ENCODE peak calls at places on chromosomes 1 and 21, in six cellular contexts. V is ovary; R is CD8-positive, alpha-beta T cell; Z is fibroblast of lung; M is hepatocyte; F is naive thymus-derived CD4-positive, alpha-beta T cell. Q is an unnamed sample.

GRCh38 chr1:198088360-198089071 is 68.3 kb upstream of the NEK7 start:
- DNase-seq in Z (peak; percentile 73), F (peak; percentile 39), M (peak; percentile 41), V (no peak), R (no peak), Q (peak; percentile 38)

GRCh38 chr1:212219679-212220463 is 65.3 kb upstream of the PPP2R5A start:
- DNase-seq in Z (no peak), F (no peak), R (no peak), V (no peak), M (peak; percentile 60), Q (no peak)

GRCh38 chr1:47738560-47739182 is 258.5 kb downstream of the TRABD2B start:
- DNase-seq in R (no peak), Z (peak; percentile 34), V (no peak), M (peak; percentile 82), F (no peak), Q (no peak)

GRCh38 chr21:25283720-25284119 is 323.6 kb downstream of the MRPL39 start:
- DNase-seq in R (no peak), V (no peak), M (peak; percentile 54), Z (peak; percentile 57), F (no peak), Q (peak; percentile 20)

GRCh38 chr1:209368864-209369598 is 214.5 kb upstream of the CAMK1G start:
- DNase-seq in F (no peak), R (no peak), Z (peak; percentile 96), V (peak; percentile 17), M (peak; percentile 45), Q (no peak)

GRCh38 chr1:167861664-167862381 is 52.1 kb downstream of the ADCY10 start:
- DNase-seq in R (no peak), V (no peak), M (no peak), F (no peak), Z (no peak), Q (no peak)

GRCh38 chr1:5831600-5832335 is 160.5 kb downstream of the NPHP4 start:
- DNase-seq in V (no peak), F (no peak), Z (no peak), M (no peak), R (no peak), Q (no peak)

GRCh38 chr1:243924188-243924587 is 74.1 kb upstream of the AKT3 start:
- DNase-seq in F (no peak), Z (peak; percentile 51), M (no peak), R (no peak), V (no peak), Q (no peak)

GRCh38 chr1:203304919-203305808 is at the start of gene BTG2:
- DNase-seq in V (peak; percentile 96), F (peak; percentile 90), M (peak; percentile 98), R (peak; percentile 88), Z (peak; percentile 86), Q (peak; percentile 91)

GRCh38 chr1:1063945-1064831 is 9.9 kb downstream of the RNF223 start:
- DNase-seq in V (no peak), R (peak; percentile 81), Z (peak; percentile 77), M (peak; percentile 93), F (peak; percentile 67), Q (peak; percentile 76)

GRCh38 chr1:207277241-207277640 is 44.2 kb upstream of the CD55 start:
- DNase-seq in V (no peak), F (no peak), M (no peak), Z (no peak), R (no peak), Q (no peak)
- H3K27me3 ChIP-seq in V (no peaks in the 10 kb centered on the region), F (no peaks in the 10 kb centered on the region), M (no peaks in the 10 kb centered on the region), Z (no peaks in the 10 kb centered on the region), R (no peaks in the 10 kb centered on the region), Q (peaks cover 12% of the 10 kb centered on the region)

GRCh38 chr1:165162671-165163241 is 193.8 kb downstream of the LMX1A start:
- DNase-seq in F (no peak), R (no peak), M (peak; percentile 29), V (no peak), Z (no peak), Q (no peak)
- H3K4me1 ChIP-seq in F (no peaks in the 10 kb centered on the region), R (no peaks in the 10 kb centered on the region), M (no peaks in the 10 kb centered on the region), V (no peaks in the 10 kb centered on the region), Z (no peaks in the 10 kb centered on the region), Q (no peaks in the 10 kb centered on the region)

DNA sequence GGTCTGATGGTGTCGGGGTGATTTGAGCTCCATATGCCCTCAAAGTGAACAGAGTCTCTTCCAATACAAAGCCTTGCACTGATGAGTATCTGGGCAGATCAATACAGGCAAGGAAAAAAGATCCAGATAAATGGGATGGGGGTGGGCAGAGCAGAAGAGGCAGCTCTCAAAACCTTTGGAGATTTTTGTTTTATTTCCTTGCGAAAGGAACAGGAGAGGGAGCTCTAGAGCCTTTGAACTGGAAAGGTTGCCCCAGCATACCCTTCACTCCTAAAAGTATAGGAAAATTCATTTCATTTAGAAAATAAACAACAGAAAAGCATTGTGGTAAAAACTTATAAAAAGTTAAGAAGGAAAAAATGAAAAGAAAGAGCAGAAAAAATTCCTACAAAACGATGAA is 31.4 kb upstream of the OLIG2 start:
- DNase-seq in R (no peak), F (no peak), V (no peak), Z (peak; percentile 39), M (peak; percentile 19), Q (no peak)
- H3K27me3 ChIP-seq in R (no peaks in the 10 kb centered on the region), F (no peaks in the 10 kb centered on the region), V (no peaks in the 10 kb centered on the region), Z (peaks cover 9% of the 10 kb centered on the region), M (peaks cover 33% of the 10 kb centered on the region), Q (peaks cover 13% of the 10 kb centered on the region)

GRCh38 chr1:200495901-200496300 is 86.1 kb upstream of the ZNF281 start:
- DNase-seq in V (no peak), Z (no peak), R (no peak), F (no peak), M (no peak), Q (no peak)
- H3K4me1 ChIP-seq in V (no peaks in the 10 kb centered on the region), Z (no peaks in the 10 kb centered on the region), R (no peaks in the 10 kb centered on the region), F (no peaks in the 10 kb centered on the region), M (no peaks in the 10 kb centered on the region), Q (no peaks in the 10 kb centered on the region)